ENCODE peak calls at places on chromosomes 1 and 21, in five cellular contexts. G is psoas muscle, A is H7, K is HFF-Myc, U is body of pancreas. B is an unnamed sample.

GRCh38 chr1:22089787-22090186 is 37.3 kb downstream of the CDC42 start:
- DNase-seq in U (no peak), G (no peak), A (peak; percentile 60), K (no peak), B (no peak)

GRCh38 chr21:45839274-45839673 is 142.3 kb upstream of the COL6A1 start:
- DNase-seq in U (no peak), G (no peak), A (no peak), K (no peak), B (no peak)

GRCh38 chr21:44990921-44991320 is 51.1 kb downstream of the SLX9 start:
- DNase-seq in A (no peak), K (no peak), U (no peak), G (peak; percentile 40), B (no peak)

GRCh38 chr1:8625981-8626898 is 191.2 kb downstream of the RERE start:
- DNase-seq in A (no peak), G (no peak), U (no peak), K (peak; percentile 55), B (no peak)

GRCh38 chr1:95042286-95042685 is 30.5 kb downstream of the ALG14 start:
- DNase-seq in K (no peak), A (no peak), U (no peak), G (no peak), B (peak; percentile 53)

GRCh38 chr1:46550751-46551231 is 656 bp downstream of the KNCN start:
- DNase-seq in U (no peak), G (no peak), A (peak; percentile 84), K (no peak), B (no peak)

GRCh38 chr1:154276797-154277196 is 4.4 kb downstream of the HAX1 start:
- DNase-seq in K (no peak), G (no peak), U (no peak), A (no peak), B (no peak)

GRCh38 chr1:84415386-84415785 is 17.1 kb downstream of the DNASE2B start:
- DNase-seq in A (no peak), G (no peak), U (no peak), K (no peak), B (no peak)

GRCh38 chr1:209839875-209840491 is 12.2 kb downstream of the UTP25 start:
- DNase-seq in U (no peak), A (no peak), K (peak; percentile 93), G (no peak), B (no peak)

GRCh38 chr1:100494393-100495084 is 43.4 kb upstream of the GPR88 start:
- DNase-seq in K (no peak), A (no peak), U (no peak), G (no peak), B (no peak)

GRCh38 chr1:156488566-156489165 is 11.9 kb downstream of the MEF2D start:
- DNase-seq in U (no peak), A (no peak), K (no peak), G (no peak), B (no peak)

GRCh38 chr1:54464477-54465146 is 58.4 kb upstream of the SSBP3 start:
- DNase-seq in U (no peak), G (peak; percentile 35), K (no peak), A (no peak), B (no peak)

GRCh38 chr1:151970641-151971040 is 23.0 kb downstream of the S100A10 start:
- DNase-seq in A (no peak), U (no peak), G (no peak), K (no peak), B (no peak)

GRCh38 chr1:196403803-196404690 is 204.2 kb downstream of the KCNT2 start:
- DNase-seq in K (no peak), A (no peak), G (no peak), U (no peak), B (no peak)

GRCh38 chr1:220894025-220894923 is 15.0 kb downstream of the HLX start:
- DNase-seq in A (peak; percentile 80), K (no peak), U (no peak), G (no peak), B (no peak)

GRCh38 chr1:6996371-6996770 is 211.1 kb downstream of the CAMTA1 start:
- DNase-seq in A (no peak), U (no peak), G (no peak), K (no peak), B (no peak)

GRCh38 chr1:217191441-217191840 is 439.4 kb downstream of the GPATCH2 start:
- DNase-seq in K (no peak), A (no peak), G (no peak), U (no peak), B (no peak)

GRCh38 chr1:226510453-226510852 is 38.1 kb upstream of the STUM start:
- DNase-seq in G (no peak), A (no peak), K (peak; percentile 1), U (no peak), B (no peak)

GRCh38 chr1:150562384-150563339 is 13.5 kb downstream of the ADAMTSL4 start:
- DNase-seq in G (peak; percentile 69), A (peak; percentile 45), K (no peak), U (no peak), B (no peak)

GRCh38 chr1:14899686-14900085 is 253.9 kb upstream of the TMEM51 start:
- DNase-seq in G (no peak), A (no peak), U (no peak), K (no peak), B (no peak)

GRCh38 chr1:35319988-35320713 is 51.6 kb downstream of the ZMYM4 start:
- DNase-seq in K (no peak), U (peak; percentile 54), G (no peak), A (no peak), B (no peak)

GRCh38 chr1:36516372-36517018 is 33.8 kb upstream of the CSF3R start:
- DNase-seq in A (peak; percentile 92), G (no peak), U (peak; percentile 38), K (peak; percentile 24), B (peak; percentile 69)

GRCh38 chr1:43288058-43288784 is 2.8 kb upstream of the C1orf210 start:
- DNase-seq in A (no peak), G (no peak), K (no peak), U (no peak), B (no peak)

GRCh38 chr1:3746784-3747521 is 5.3 kb upstream of the CCDC27 start:
- DNase-seq in G (peak; percentile 95), K (no peak), U (peak; percentile 92), A (peak; percentile 100), B (peak; percentile 95)

GRCh38 chr1:119027759-119028158 is 39.6 kb upstream of the TBX15 start:
- DNase-seq in A (no peak), U (no peak), K (no peak), G (no peak), B (no peak)

GRCh38 chr1:170665625-170666024 is 1.7 kb downstream of the PRRX1 start:
- DNase-seq in U (no peak), G (peak; percentile 63), A (peak; percentile 40), K (no peak), B (no peak)

GRCh38 chr1:53740621-53741105 is 1.7 kb upstream of the GLIS1 start:
- DNase-seq in K (peak; percentile 44), U (no peak), A (peak; percentile 15), G (no peak), B (no peak)

GRCh38 chr1:94384485-94385353 is 33.5 kb upstream of the ABCD3 start:
- DNase-seq in A (no peak), U (peak; percentile 34), G (no peak), K (no peak), B (no peak)

GRCh38 chr1:222643937-222644648 is 26.2 kb downstream of the MIA3 start:
- DNase-seq in U (peak; percentile 97), A (peak; percentile 90), G (peak; percentile 99), K (peak; percentile 93), B (peak; percentile 99)

GRCh38 chr1:11790880-11791715 is 14.7 kb downstream of the MTHFR start:
- DNase-seq in U (peak; percentile 96), G (peak; percentile 96), K (peak; percentile 79), A (peak; percentile 27), B (peak; percentile 90)

GRCh38 chr1:46611691-46612221 is 4.9 kb downstream of the MOB3C start:
- DNase-seq in A (no peak), G (peak; percentile 59), K (no peak), U (peak; percentile 75), B (no peak)

GRCh38 chr1:43783671-43784205 is 76.4 kb downstream of the ST3GAL3 start:
- DNase-seq in G (peak; percentile 63), A (no peak), K (no peak), U (no peak), B (no peak)

GRCh38 chr1:213989740-213990472 is 2.1 kb downstream of the PROX1 start:
- DNase-seq in U (peak; percentile 57), K (no peak), A (no peak), G (no peak), B (peak; percentile 30)

GRCh38 chr1:216887032-216887431 is 163.8 kb upstream of the ESRRG start:
- DNase-seq in K (no peak), U (no peak), A (no peak), G (no peak), B (no peak)

GRCh38 chr21:42175110-42175710 is 43.7 kb upstream of the ABCG1 start:
- DNase-seq in K (no peak), U (no peak), A (no peak), G (no peak), B (no peak)

GRCh38 chr1:169921080-169921479 is 27.4 kb upstream of the SCYL3 start:
- DNase-seq in U (no peak), A (no peak), K (no peak), G (no peak), B (no peak)

GRCh38 chr1:59013276-59013927 is 229.6 kb upstream of the JUN start:
- DNase-seq in G (peak; percentile 73), K (peak; percentile 32), A (peak; percentile 52), U (peak; percentile 52), B (peak; percentile 73)

GRCh38 chr1:16076871-16077250 is 3.4 kb upstream of the FAM131C start:
- DNase-seq in G (peak; percentile 59), U (no peak), A (no peak), K (no peak), B (peak; percentile 38)

GRCh38 chr1:220124542-220124941 is 30.6 kb downstream of the IARS2 start:
- DNase-seq in U (no peak), A (no peak), G (no peak), K (no peak), B (no peak)

B was measured in testis.